ENCODE peak calls at places on chromosomes 11 and 22, in four cellular contexts. E, N, J and C are unnamed samples.

GRCh38 chr22:35076648-35077047 is 10.7 kb downstream of the ISX start:
- DNase-seq in E (no peak), N (no peak), J (no peak), C (no peak)

GRCh38 chr11:12219732-12220131 is 109.3 kb downstream of the MICAL2 start:
- DNase-seq in E (no peak), N (no peak), J (no peak), C (no peak)

GRCh38 chr22:40161182-40161581 is 16.5 kb upstream of the TNRC6B start:
- DNase-seq in E (no peak), N (no peak), J (no peak), C (no peak)

GRCh38 chr11:84437129-84438123 is 1151.3 kb upstream of the CCDC90B start:
- DNase-seq in E (no peak), N (no peak), J (peak), C (no peak)

GRCh38 chr22:50622723-50623327 is 5.1 kb downstream of the ARSA start:
- DNase-seq in E (peak), N (no peak), J (peak), C (no peak)

GRCh38 chr11:68896171-68896959 is 7.3 kb downstream of the MRPL21 start:
- DNase-seq in E (no peak), N (no peak), J (no peak), C (no peak)

GRCh38 chr11:63478896-63479295 is 12.1 kb downstream of the PLAAT5 start:
- DNase-seq in E (no peak), N (peak), J (peak), C (peak)

GRCh38 chr11:119885861-119886567 is 157.0 kb upstream of the NECTIN1 start:
- DNase-seq in E (peak), N (no peak), J (no peak), C (no peak)

GRCh38 chr22:36362819-36363377 is 24.9 kb downstream of the MYH9 start:
- DNase-seq in E (no peak), N (no peak), J (no peak), C (peak)

GRCh38 chr22:30606455-30607299 is at the start of gene TCN2:
- DNase-seq in E (peak), N (peak), J (peak), C (peak)

GRCh38 chr22:49589301-49589700 is 238.4 kb downstream of the BRD1 start:
- DNase-seq in E (peak), N (no peak), J (no peak), C (no peak)

GRCh38 chr11:118223576-118223975 is 1.2 kb downstream of the JAML start:
- DNase-seq in E (no peak), N (no peak), J (no peak), C (no peak)

GRCh38 chr22:21446128-21446826 is 20.9 kb upstream of the TMEM191C start:
- DNase-seq in E (no peak), N (peak), J (peak), C (no peak)

GRCh38 chr11:96187779-96188624 is 155.0 kb downstream of the MAML2 start:
- DNase-seq in E (no peak), N (no peak), J (no peak), C (peak)

GRCh38 chr11:27868226-27868625 is 168.0 kb upstream of the BDNF start:
- DNase-seq in E (no peak), N (no peak), J (no peak), C (no peak)